ENCODE peak calls at places on chromosomes 12 and 14, in seven cellular contexts. J is GM20000, A is mucosa of gallbladder, B is T follicular helper cell, S is bronchial epithelial cell, C is HFFc6, W is RCC 7860. T is an unnamed sample.

GRCh38 chr14:60509438-60510253 is 700 bp downstream of the SIX6 start:
- DNase-seq in S (no peak), W (no peak), C (no peak), B (no peak), A (no peak), J (no peak), T (no peak)

GRCh38 chr12:89383235-89384049 is 31.1 kb upstream of the DUSP6 start:
- DNase-seq in C (no peak), S (no peak), W (no peak), B (no peak), A (no peak), J (no peak), T (no peak)

GRCh38 chr12:25107920-25108319 is 87.0 kb downstream of the DNAI7 start:
- DNase-seq in W (no peak), C (no peak), J (peak; percentile 46), A (no peak), B (no peak), S (no peak), T (no peak)

GRCh38 chr12:30985814-30986452 is 59.4 kb downstream of the TSPAN11 start:
- DNase-seq in W (peak; percentile 35), S (peak; percentile 41), J (peak; percentile 74), A (peak; percentile 44), C (peak; percentile 33), B (no peak), T (peak; percentile 46)

GRCh38 chr12:52585951-52586350 is 12.3 kb upstream of the KRT74 start:
- DNase-seq in W (no peak), C (no peak), J (no peak), S (no peak), B (peak; percentile 48), A (no peak), T (no peak)

GRCh38 chr12:22275847-22276246 is 58.7 kb downstream of the ST8SIA1 start:
- DNase-seq in C (peak; percentile 96), A (peak; percentile 80), J (no peak), S (peak; percentile 99), B (no peak), W (peak; percentile 75), T (no peak)

GRCh38 chr12:81863406-81863805 is 104.3 kb upstream of the PPFIA2 start:
- DNase-seq in B (no peak), S (no peak), A (no peak), W (peak; percentile 53), J (no peak), C (no peak), T (no peak)

GRCh38 chr14:77988966-77989365 is 181.2 kb upstream of the NRXN3 start:
- DNase-seq in S (peak; percentile 62), J (no peak), C (peak; percentile 72), W (peak; percentile 78), A (no peak), B (no peak), T (no peak)

T was measured in MM.1S.